ENCODE peak calls at places on chromosomes 3 and 15, in seven cellular contexts. One of them, this sample, is unnamed. For H3K4me1, the result is how much of the 10 kb centered on the place peaks cover.

GRCh38 chr3:142272200-142272891 is 47.0 kb upstream of the GK5 start:
- DNase-seq in left ventricle myocardium inferior: no peak
- DNase-seq in breast epithelium: no peak
- DNase-seq in testis: no peak
- DNase-seq in OCI-LY7: no peak
- DNase-seq in CD8-positive, alpha-beta memory T cell: no peak
- DNase-seq in ovary: no peak
- DNase-seq in this sample: no peak

GRCh38 chr3:114452176-114452744 is 158.4 kb downstream of the TIGIT start:
- DNase-seq in left ventricle myocardium inferior: no peak
- DNase-seq in breast epithelium: no peak
- DNase-seq in testis: no peak
- DNase-seq in OCI-LY7: peak
- DNase-seq in CD8-positive, alpha-beta memory T cell: no peak
- DNase-seq in ovary: no peak
- DNase-seq in this sample: peak

GRCh38 chr3:134453631-134454030 is 32.2 kb downstream of the ANAPC13 start:
- DNase-seq in left ventricle myocardium inferior: no peak
- DNase-seq in breast epithelium: no peak
- DNase-seq in testis: no peak
- DNase-seq in OCI-LY7: no peak
- DNase-seq in CD8-positive, alpha-beta memory T cell: no peak
- DNase-seq in ovary: no peak
- DNase-seq in this sample: no peak

GRCh38 chr3:50337175-50337861 is 3.3 kb downstream of the RASSF1 start:
- DNase-seq in left ventricle myocardium inferior: peak
- DNase-seq in breast epithelium: peak
- DNase-seq in testis: peak
- DNase-seq in OCI-LY7: peak
- DNase-seq in CD8-positive, alpha-beta memory T cell: peak
- DNase-seq in ovary: peak
- DNase-seq in this sample: peak

GRCh38 chr15:74794970-74795349 is 13.1 kb downstream of the CSK start:
- DNase-seq in left ventricle myocardium inferior: no peak
- DNase-seq in breast epithelium: no peak
- DNase-seq in testis: no peak
- DNase-seq in OCI-LY7: no peak
- DNase-seq in CD8-positive, alpha-beta memory T cell: peak
- DNase-seq in ovary: no peak
- DNase-seq in this sample: no peak

GRCh38 chr3:123085293-123085949 is 18.6 kb downstream of the PDIA5 start:
- DNase-seq in left ventricle myocardium inferior: no peak
- DNase-seq in breast epithelium: no peak
- DNase-seq in testis: peak
- DNase-seq in OCI-LY7: no peak
- DNase-seq in CD8-positive, alpha-beta memory T cell: no peak
- DNase-seq in ovary: no peak
- DNase-seq in this sample: no peak

GRCh38 chr15:68432665-68433064 is 702 bp upstream of the ITGA11 start:
- DNase-seq in left ventricle myocardium inferior: no peak
- DNase-seq in breast epithelium: no peak
- DNase-seq in testis: no peak
- DNase-seq in OCI-LY7: no peak
- DNase-seq in CD8-positive, alpha-beta memory T cell: no peak
- DNase-seq in ovary: no peak
- DNase-seq in this sample: no peak

GRCh38 chr3:32420138-32420981 is 28.7 kb downstream of the CMTM7 start:
- DNase-seq in left ventricle myocardium inferior: no peak
- DNase-seq in breast epithelium: peak
- DNase-seq in testis: peak
- DNase-seq in OCI-LY7: peak
- DNase-seq in CD8-positive, alpha-beta memory T cell: no peak
- DNase-seq in ovary: no peak
- DNase-seq in this sample: no peak

GRCh38 chr15:72786946-72787345 is 3.4 kb upstream of the ADPGK start:
- DNase-seq in left ventricle myocardium inferior: no peak
- DNase-seq in breast epithelium: no peak
- DNase-seq in testis: no peak
- DNase-seq in OCI-LY7: no peak
- DNase-seq in CD8-positive, alpha-beta memory T cell: no peak
- DNase-seq in ovary: no peak
- DNase-seq in this sample: no peak

GRCh38 chr15:92075764-92076163 is 222.3 kb downstream of the SLCO3A1 start:
- DNase-seq in left ventricle myocardium inferior: no peak
- DNase-seq in breast epithelium: no peak
- DNase-seq in testis: no peak
- DNase-seq in OCI-LY7: peak
- DNase-seq in CD8-positive, alpha-beta memory T cell: no peak
- DNase-seq in ovary: no peak
- DNase-seq in this sample: no peak
- H3K4me1 ChIP-seq in left ventricle myocardium inferior: half or more
- H3K4me1 ChIP-seq in breast epithelium: under half
- H3K4me1 ChIP-seq in testis: under half
- H3K4me1 ChIP-seq in OCI-LY7: under half
- H3K4me1 ChIP-seq in CD8-positive, alpha-beta memory T cell: under half
- H3K4me1 ChIP-seq in ovary: under half
- H3K4me1 ChIP-seq in this sample: under half

GRCh38 chr15:92899910-92900711 is at the start of gene CHD2:
- DNase-seq in left ventricle myocardium inferior: peak
- DNase-seq in breast epithelium: peak
- DNase-seq in testis: peak
- DNase-seq in OCI-LY7: peak
- DNase-seq in CD8-positive, alpha-beta memory T cell: peak
- DNase-seq in ovary: peak
- DNase-seq in this sample: peak

GRCh38 chr15:92900712-92901052 is 558 bp downstream of the CHD2 start:
- DNase-seq in left ventricle myocardium inferior: no peak
- DNase-seq in breast epithelium: no peak
- DNase-seq in testis: no peak
- DNase-seq in OCI-LY7: no peak
- DNase-seq in CD8-positive, alpha-beta memory T cell: no peak
- DNase-seq in ovary: no peak
- DNase-seq in this sample: no peak

GRCh38 chr15:92897620-92898019 is 2.5 kb upstream of the CHD2 start:
- DNase-seq in left ventricle myocardium inferior: no peak
- DNase-seq in breast epithelium: no peak
- DNase-seq in testis: no peak
- DNase-seq in OCI-LY7: no peak
- DNase-seq in CD8-positive, alpha-beta memory T cell: no peak
- DNase-seq in ovary: no peak
- DNase-seq in this sample: no peak

GRCh38 chr15:92901053-92901761 is 1.1 kb downstream of the CHD2 start:
- DNase-seq in left ventricle myocardium inferior: no peak
- DNase-seq in breast epithelium: no peak
- DNase-seq in testis: no peak
- DNase-seq in OCI-LY7: peak
- DNase-seq in CD8-positive, alpha-beta memory T cell: no peak
- DNase-seq in ovary: no peak
- DNase-seq in this sample: no peak

GRCh38 chr15:92898988-92899909 is 875 bp upstream of the CHD2 start:
- DNase-seq in left ventricle myocardium inferior: no peak
- DNase-seq in breast epithelium: no peak
- DNase-seq in testis: no peak
- DNase-seq in OCI-LY7: peak
- DNase-seq in CD8-positive, alpha-beta memory T cell: no peak
- DNase-seq in ovary: no peak
- DNase-seq in this sample: no peak
- H3K4me3 ChIP-seq in left ventricle myocardium inferior: peak
- H3K4me3 ChIP-seq in breast epithelium: no peak
- H3K4me3 ChIP-seq in testis: peak
- H3K4me3 ChIP-seq in OCI-LY7: peak
- H3K4me3 ChIP-seq in CD8-positive, alpha-beta memory T cell: no peak
- H3K4me3 ChIP-seq in ovary: peak
- H3K4me3 ChIP-seq in this sample: peak

DNA sequence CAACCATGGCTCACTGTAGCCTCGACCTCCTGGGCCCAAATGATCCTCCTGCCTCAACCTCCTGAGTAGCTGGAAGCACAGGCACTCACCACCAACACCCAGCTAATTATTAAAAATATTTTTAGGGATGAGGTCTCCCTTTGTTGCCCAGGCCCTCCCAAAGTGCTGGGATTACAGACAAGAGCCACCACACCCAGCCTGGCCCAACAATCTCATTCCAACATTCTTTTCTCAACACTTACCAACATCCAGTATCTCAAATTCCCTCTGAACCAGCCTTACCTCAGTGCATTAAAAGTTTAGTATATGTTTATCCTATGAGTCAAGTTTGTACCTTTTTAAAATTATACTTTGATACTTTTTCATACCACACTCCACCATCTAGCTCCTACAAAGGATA is 25.0 kb downstream of the ANXA2 start:
- DNase-seq in left ventricle myocardium inferior: no peak
- DNase-seq in breast epithelium: no peak
- DNase-seq in testis: no peak
- DNase-seq in OCI-LY7: no peak
- DNase-seq in CD8-positive, alpha-beta memory T cell: no peak
- DNase-seq in ovary: no peak
- DNase-seq in this sample: no peak
- H3K4me1 ChIP-seq in left ventricle myocardium inferior: half or more
- H3K4me1 ChIP-seq in breast epithelium: half or more
- H3K4me1 ChIP-seq in testis: under half
- H3K4me1 ChIP-seq in OCI-LY7: under half
- H3K4me1 ChIP-seq in CD8-positive, alpha-beta memory T cell: under half
- H3K4me1 ChIP-seq in ovary: under half
- H3K4me1 ChIP-seq in this sample: half or more

GRCh38 chr3:197711973-197712707 is 24.6 kb downstream of the RUBCN start:
- DNase-seq in left ventricle myocardium inferior: peak
- DNase-seq in breast epithelium: peak
- DNase-seq in testis: peak
- DNase-seq in OCI-LY7: peak
- DNase-seq in CD8-positive, alpha-beta memory T cell: peak
- DNase-seq in ovary: peak
- DNase-seq in this sample: peak
- H3K4me3 ChIP-seq in left ventricle myocardium inferior: peak
- H3K4me3 ChIP-seq in breast epithelium: peak
- H3K4me3 ChIP-seq in testis: peak
- H3K4me3 ChIP-seq in OCI-LY7: peak
- H3K4me3 ChIP-seq in CD8-positive, alpha-beta memory T cell: peak
- H3K4me3 ChIP-seq in ovary: peak
- H3K4me3 ChIP-seq in this sample: peak

GRCh38 chr15:85587707-85588441 is 206.9 kb downstream of the KLHL25 start:
- DNase-seq in left ventricle myocardium inferior: no peak
- DNase-seq in breast epithelium: no peak
- DNase-seq in testis: no peak
- DNase-seq in OCI-LY7: no peak
- DNase-seq in CD8-positive, alpha-beta memory T cell: no peak
- DNase-seq in ovary: no peak
- DNase-seq in this sample: no peak
- H3K4me1 ChIP-seq in left ventricle myocardium inferior: half or more
- H3K4me1 ChIP-seq in breast epithelium: under half
- H3K4me1 ChIP-seq in testis: under half
- H3K4me1 ChIP-seq in OCI-LY7: under half
- H3K4me1 ChIP-seq in CD8-positive, alpha-beta memory T cell: under half
- H3K4me1 ChIP-seq in ovary: under half
- H3K4me1 ChIP-seq in this sample: half or more

DNA sequence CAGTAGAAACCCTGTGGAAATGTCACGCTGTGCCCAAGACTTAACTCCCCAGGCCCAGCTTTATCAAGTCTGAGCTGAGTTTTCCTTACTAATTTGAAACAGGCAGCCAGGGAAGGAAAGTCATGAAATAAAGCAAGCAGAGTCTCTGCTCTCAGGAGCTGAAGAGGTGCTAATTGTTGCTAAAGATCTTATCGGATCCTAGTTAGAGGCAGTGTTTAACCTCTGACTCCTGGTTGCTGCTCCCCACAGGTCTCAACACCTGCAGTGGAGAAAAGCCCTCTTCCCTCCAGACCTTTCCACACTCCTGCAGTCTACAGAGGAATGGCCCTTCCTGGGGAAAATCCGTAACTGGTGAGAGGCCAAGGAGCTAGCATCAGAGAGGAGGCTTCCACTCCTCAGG is 628.2 kb downstream of the NTRK3 start:
- DNase-seq in left ventricle myocardium inferior: no peak
- DNase-seq in breast epithelium: no peak
- DNase-seq in testis: no peak
- DNase-seq in OCI-LY7: no peak
- DNase-seq in CD8-positive, alpha-beta memory T cell: no peak
- DNase-seq in ovary: no peak
- DNase-seq in this sample: no peak
- H3K4me3 ChIP-seq in left ventricle myocardium inferior: no peak
- H3K4me3 ChIP-seq in breast epithelium: no peak
- H3K4me3 ChIP-seq in testis: no peak
- H3K4me3 ChIP-seq in OCI-LY7: no peak
- H3K4me3 ChIP-seq in CD8-positive, alpha-beta memory T cell: no peak
- H3K4me3 ChIP-seq in ovary: no peak
- H3K4me3 ChIP-seq in this sample: no peak

DNA sequence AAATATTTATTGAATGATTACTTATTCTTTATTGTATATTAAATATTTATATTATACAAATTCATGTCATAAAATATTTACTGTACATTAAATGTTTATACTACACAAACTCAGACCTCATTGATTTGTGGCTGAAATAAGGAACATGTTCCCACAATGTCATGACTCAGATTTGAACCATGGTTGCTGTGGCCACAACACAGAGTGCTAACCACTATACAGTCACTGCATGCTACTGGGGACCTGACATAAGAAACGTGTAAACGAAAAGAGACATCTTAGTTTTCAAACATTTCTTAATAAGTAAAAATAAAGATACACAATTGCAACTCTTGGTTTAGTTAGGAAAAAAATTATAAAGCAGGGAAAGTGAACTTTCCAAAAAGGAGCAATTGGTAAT is 99.1 kb upstream of the AGTR1 start:
- DNase-seq in left ventricle myocardium inferior: no peak
- DNase-seq in breast epithelium: no peak
- DNase-seq in testis: no peak
- DNase-seq in OCI-LY7: no peak
- DNase-seq in CD8-positive, alpha-beta memory T cell: no peak
- DNase-seq in ovary: no peak
- DNase-seq in this sample: no peak
- H3K4me1 ChIP-seq in left ventricle myocardium inferior: under half
- H3K4me1 ChIP-seq in breast epithelium: under half
- H3K4me1 ChIP-seq in testis: under half
- H3K4me1 ChIP-seq in OCI-LY7: under half
- H3K4me1 ChIP-seq in CD8-positive, alpha-beta memory T cell: under half
- H3K4me1 ChIP-seq in ovary: under half
- H3K4me1 ChIP-seq in this sample: under half

GRCh38 chr15:25208735-25209134 is 230.1 kb downstream of the UBE3A start:
- DNase-seq in left ventricle myocardium inferior: no peak
- DNase-seq in breast epithelium: no peak
- DNase-seq in testis: no peak
- DNase-seq in OCI-LY7: no peak
- DNase-seq in CD8-positive, alpha-beta memory T cell: no peak
- DNase-seq in ovary: no peak
- DNase-seq in this sample: no peak

GRCh38 chr15:25207369-25207768 is 231.5 kb downstream of the UBE3A start:
- DNase-seq in left ventricle myocardium inferior: no peak
- DNase-seq in breast epithelium: no peak
- DNase-seq in testis: no peak
- DNase-seq in OCI-LY7: no peak
- DNase-seq in CD8-positive, alpha-beta memory T cell: no peak
- DNase-seq in ovary: no peak
- DNase-seq in this sample: no peak
- H3K4me3 ChIP-seq in left ventricle myocardium inferior: no peak
- H3K4me3 ChIP-seq in breast epithelium: no peak
- H3K4me3 ChIP-seq in testis: no peak
- H3K4me3 ChIP-seq in OCI-LY7: no peak
- H3K4me3 ChIP-seq in CD8-positive, alpha-beta memory T cell: no peak
- H3K4me3 ChIP-seq in ovary: no peak
- H3K4me3 ChIP-seq in this sample: no peak

DNA sequence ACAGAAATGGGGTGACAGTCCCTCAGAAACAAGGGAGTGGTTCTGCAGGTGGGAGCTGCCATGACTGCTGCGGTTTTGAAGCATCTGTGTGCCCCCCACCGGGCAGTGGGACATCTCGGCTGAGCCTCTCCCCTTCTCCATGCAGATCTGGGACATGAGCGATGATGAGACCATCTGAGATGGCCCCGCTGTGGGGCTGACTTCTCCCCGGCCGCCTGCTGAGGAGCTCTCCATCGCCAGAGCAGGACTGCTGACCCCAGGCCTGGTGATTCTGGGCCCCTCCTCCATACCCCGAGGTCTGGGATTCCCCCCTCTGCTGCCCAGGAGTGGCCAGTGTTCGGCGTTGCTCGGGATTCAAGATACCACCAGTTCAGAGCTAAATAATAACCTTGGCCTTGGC is 89.0 kb downstream of the VGLL4 start:
- DNase-seq in left ventricle myocardium inferior: peak
- DNase-seq in breast epithelium: no peak
- DNase-seq in testis: no peak
- DNase-seq in OCI-LY7: no peak
- DNase-seq in CD8-positive, alpha-beta memory T cell: no peak
- DNase-seq in ovary: peak
- DNase-seq in this sample: no peak
- H3K4me1 ChIP-seq in left ventricle myocardium inferior: half or more
- H3K4me1 ChIP-seq in breast epithelium: under half
- H3K4me1 ChIP-seq in testis: half or more
- H3K4me1 ChIP-seq in OCI-LY7: under half
- H3K4me1 ChIP-seq in CD8-positive, alpha-beta memory T cell: under half
- H3K4me1 ChIP-seq in ovary: under half
- H3K4me1 ChIP-seq in this sample: half or more

This sample was measured in tibial nerve.